ENCODE peak calls at places on chromosomes 12 and 14, in nine cellular contexts. One of them, this sample, is unnamed.

GRCh38 chr12:84842406-84843013 is 70.1 kb downstream of the SLC6A15 start:
- DNase-seq in CD8-positive, alpha-beta T cell: no peak
- DNase-seq in lower lobe of right lung: no peak
- DNase-seq in HAP-1: peak; percentile 77
- DNase-seq in cardiac muscle cell: peak; percentile 60
- DNase-seq in naive thymus-derived CD4-positive, alpha-beta T cell: peak; percentile 3
- DNase-seq in adrenal gland: no peak
- DNase-seq in neuronal stem cell: peak; percentile 20
- DNase-seq in PC-3: peak; percentile 79
- DNase-seq in this sample: peak; percentile 4

GRCh38 chr12:25249951-25250738 is 584 bp downstream of the KRAS start:
- DNase-seq in CD8-positive, alpha-beta T cell: peak; percentile 30
- DNase-seq in lower lobe of right lung: peak; percentile 79
- DNase-seq in HAP-1: peak; percentile 11
- DNase-seq in cardiac muscle cell: peak; percentile 55
- DNase-seq in naive thymus-derived CD4-positive, alpha-beta T cell: no peak
- DNase-seq in adrenal gland: peak; percentile 51
- DNase-seq in neuronal stem cell: peak; percentile 27
- DNase-seq in PC-3: no peak
- DNase-seq in this sample: peak; percentile 44

GRCh38 chr12:9798008-9798619 is 29.2 kb upstream of the KLRF1 start:
- DNase-seq in CD8-positive, alpha-beta T cell: peak; percentile 37
- DNase-seq in lower lobe of right lung: no peak
- DNase-seq in HAP-1: peak; percentile 92
- DNase-seq in cardiac muscle cell: peak; percentile 76
- DNase-seq in naive thymus-derived CD4-positive, alpha-beta T cell: peak; percentile 72
- DNase-seq in adrenal gland: no peak
- DNase-seq in neuronal stem cell: peak; percentile 29
- DNase-seq in PC-3: peak; percentile 78
- DNase-seq in this sample: peak; percentile 88

GRCh38 chr12:92898755-92899154 is 30.3 kb downstream of the EEA1 start:
- DNase-seq in CD8-positive, alpha-beta T cell: no peak
- DNase-seq in lower lobe of right lung: no peak
- DNase-seq in HAP-1: no peak
- DNase-seq in cardiac muscle cell: no peak
- DNase-seq in naive thymus-derived CD4-positive, alpha-beta T cell: no peak
- DNase-seq in adrenal gland: no peak
- DNase-seq in neuronal stem cell: no peak
- DNase-seq in PC-3: peak; percentile 60
- DNase-seq in this sample: no peak

GRCh38 chr14:89856871-89857345 is 97.6 kb downstream of the EFCAB11 start:
- DNase-seq in CD8-positive, alpha-beta T cell: no peak
- DNase-seq in lower lobe of right lung: no peak
- DNase-seq in HAP-1: no peak
- DNase-seq in cardiac muscle cell: no peak
- DNase-seq in naive thymus-derived CD4-positive, alpha-beta T cell: no peak
- DNase-seq in adrenal gland: no peak
- DNase-seq in neuronal stem cell: no peak
- DNase-seq in PC-3: peak; percentile 81
- DNase-seq in this sample: no peak

GRCh38 chr12:74171478-74171909 is 366.1 kb upstream of the ATXN7L3B start:
- DNase-seq in CD8-positive, alpha-beta T cell: no peak
- DNase-seq in lower lobe of right lung: no peak
- DNase-seq in HAP-1: no peak
- DNase-seq in cardiac muscle cell: no peak
- DNase-seq in naive thymus-derived CD4-positive, alpha-beta T cell: no peak
- DNase-seq in adrenal gland: no peak
- DNase-seq in neuronal stem cell: no peak
- DNase-seq in PC-3: no peak
- DNase-seq in this sample: no peak

GRCh38 chr12:130128764-130129735 is 33.2 kb upstream of the FZD10 start:
- DNase-seq in CD8-positive, alpha-beta T cell: no peak
- DNase-seq in lower lobe of right lung: no peak
- DNase-seq in HAP-1: no peak
- DNase-seq in cardiac muscle cell: no peak
- DNase-seq in naive thymus-derived CD4-positive, alpha-beta T cell: no peak
- DNase-seq in adrenal gland: peak; percentile 31
- DNase-seq in neuronal stem cell: no peak
- DNase-seq in PC-3: no peak
- DNase-seq in this sample: no peak

GRCh38 chr14:37594238-37594915 is 672 bp downstream of the FOXA1 start:
- DNase-seq in CD8-positive, alpha-beta T cell: no peak
- DNase-seq in lower lobe of right lung: peak; percentile 76
- DNase-seq in HAP-1: peak; percentile 86
- DNase-seq in cardiac muscle cell: peak; percentile 86
- DNase-seq in naive thymus-derived CD4-positive, alpha-beta T cell: no peak
- DNase-seq in adrenal gland: peak; percentile 67
- DNase-seq in neuronal stem cell: peak; percentile 92
- DNase-seq in PC-3: peak; percentile 92
- DNase-seq in this sample: no peak

GRCh38 chr14:91892918-91893527 is 25.7 kb upstream of the TC2N start:
- DNase-seq in CD8-positive, alpha-beta T cell: no peak
- DNase-seq in lower lobe of right lung: no peak
- DNase-seq in HAP-1: peak; percentile 30
- DNase-seq in cardiac muscle cell: peak; percentile 56
- DNase-seq in naive thymus-derived CD4-positive, alpha-beta T cell: no peak
- DNase-seq in adrenal gland: no peak
- DNase-seq in neuronal stem cell: peak; percentile 36
- DNase-seq in PC-3: peak; percentile 46
- DNase-seq in this sample: peak; percentile 40

GRCh38 chr12:112939761-112940357 is 1.6 kb downstream of the OAS3 start:
- DNase-seq in CD8-positive, alpha-beta T cell: no peak
- DNase-seq in lower lobe of right lung: no peak
- DNase-seq in HAP-1: no peak
- DNase-seq in cardiac muscle cell: no peak
- DNase-seq in naive thymus-derived CD4-positive, alpha-beta T cell: peak; percentile 24
- DNase-seq in adrenal gland: no peak
- DNase-seq in neuronal stem cell: no peak
- DNase-seq in PC-3: no peak
- DNase-seq in this sample: peak; percentile 54

GRCh38 chr12:96882862-96883261 is 24.2 kb upstream of the NEDD1 start:
- DNase-seq in CD8-positive, alpha-beta T cell: no peak
- DNase-seq in lower lobe of right lung: no peak
- DNase-seq in HAP-1: no peak
- DNase-seq in cardiac muscle cell: no peak
- DNase-seq in naive thymus-derived CD4-positive, alpha-beta T cell: no peak
- DNase-seq in adrenal gland: no peak
- DNase-seq in neuronal stem cell: no peak
- DNase-seq in PC-3: peak; percentile 76
- DNase-seq in this sample: no peak

GRCh38 chr12:109919466-109919865 is 19.4 kb downstream of the TCHP start:
- DNase-seq in CD8-positive, alpha-beta T cell: no peak
- DNase-seq in lower lobe of right lung: no peak
- DNase-seq in HAP-1: no peak
- DNase-seq in cardiac muscle cell: no peak
- DNase-seq in naive thymus-derived CD4-positive, alpha-beta T cell: no peak
- DNase-seq in adrenal gland: no peak
- DNase-seq in neuronal stem cell: no peak
- DNase-seq in PC-3: no peak
- DNase-seq in this sample: no peak

GRCh38 chr12:109912790-109913189 is 12.7 kb downstream of the TCHP start:
- DNase-seq in CD8-positive, alpha-beta T cell: no peak
- DNase-seq in lower lobe of right lung: peak; percentile 20
- DNase-seq in HAP-1: no peak
- DNase-seq in cardiac muscle cell: no peak
- DNase-seq in naive thymus-derived CD4-positive, alpha-beta T cell: no peak
- DNase-seq in adrenal gland: no peak
- DNase-seq in neuronal stem cell: no peak
- DNase-seq in PC-3: no peak
- DNase-seq in this sample: no peak

GRCh38 chr12:109914461-109914860 is 14.4 kb downstream of the TCHP start:
- DNase-seq in CD8-positive, alpha-beta T cell: no peak
- DNase-seq in lower lobe of right lung: peak; percentile 15
- DNase-seq in HAP-1: no peak
- DNase-seq in cardiac muscle cell: no peak
- DNase-seq in naive thymus-derived CD4-positive, alpha-beta T cell: no peak
- DNase-seq in adrenal gland: no peak
- DNase-seq in neuronal stem cell: no peak
- DNase-seq in PC-3: no peak
- DNase-seq in this sample: no peak

GRCh38 chr12:109916045-109916444 is 16.0 kb downstream of the TCHP start:
- DNase-seq in CD8-positive, alpha-beta T cell: no peak
- DNase-seq in lower lobe of right lung: peak; percentile 7
- DNase-seq in HAP-1: no peak
- DNase-seq in cardiac muscle cell: no peak
- DNase-seq in naive thymus-derived CD4-positive, alpha-beta T cell: no peak
- DNase-seq in adrenal gland: no peak
- DNase-seq in neuronal stem cell: no peak
- DNase-seq in PC-3: no peak
- DNase-seq in this sample: no peak

GRCh38 chr12:109915171-109916040 is 15.3 kb downstream of the TCHP start:
- DNase-seq in CD8-positive, alpha-beta T cell: no peak
- DNase-seq in lower lobe of right lung: no peak
- DNase-seq in HAP-1: no peak
- DNase-seq in cardiac muscle cell: no peak
- DNase-seq in naive thymus-derived CD4-positive, alpha-beta T cell: no peak
- DNase-seq in adrenal gland: no peak
- DNase-seq in neuronal stem cell: no peak
- DNase-seq in PC-3: no peak
- DNase-seq in this sample: no peak
- H3K36me3 ChIP-seq in CD8-positive, alpha-beta T cell: peaks cover 59% of the 10 kb centered on the region
- H3K36me3 ChIP-seq in lower lobe of right lung: peaks cover 97% of the 10 kb centered on the region
- H3K36me3 ChIP-seq in HAP-1: peaks cover 47% of the 10 kb centered on the region
- H3K36me3 ChIP-seq in cardiac muscle cell: peaks cover 44% of the 10 kb centered on the region
- H3K36me3 ChIP-seq in naive thymus-derived CD4-positive, alpha-beta T cell: peaks cover 22% of the 10 kb centered on the region
- H3K36me3 ChIP-seq in adrenal gland: peaks cover 73% of the 10 kb centered on the region
- H3K36me3 ChIP-seq in neuronal stem cell: peaks cover 44% of the 10 kb centered on the region
- H3K36me3 ChIP-seq in PC-3: peaks cover 58% of the 10 kb centered on the region
- H3K36me3 ChIP-seq in this sample: peaks cover 92% of the 10 kb centered on the region

GRCh38 chr12:111074965-111075364 is 154.6 kb upstream of the MYL2 start:
- DNase-seq in CD8-positive, alpha-beta T cell: no peak
- DNase-seq in lower lobe of right lung: no peak
- DNase-seq in HAP-1: no peak
- DNase-seq in cardiac muscle cell: no peak
- DNase-seq in naive thymus-derived CD4-positive, alpha-beta T cell: no peak
- DNase-seq in adrenal gland: no peak
- DNase-seq in neuronal stem cell: no peak
- DNase-seq in PC-3: no peak
- DNase-seq in this sample: no peak

GRCh38 chr12:111076199-111076598 is 155.8 kb upstream of the MYL2 start:
- DNase-seq in CD8-positive, alpha-beta T cell: no peak
- DNase-seq in lower lobe of right lung: no peak
- DNase-seq in HAP-1: no peak
- DNase-seq in cardiac muscle cell: no peak
- DNase-seq in naive thymus-derived CD4-positive, alpha-beta T cell: no peak
- DNase-seq in adrenal gland: no peak
- DNase-seq in neuronal stem cell: no peak
- DNase-seq in PC-3: no peak
- DNase-seq in this sample: no peak

GRCh38 chr12:111074559-111074958 is 154.2 kb upstream of the MYL2 start:
- DNase-seq in CD8-positive, alpha-beta T cell: no peak
- DNase-seq in lower lobe of right lung: no peak
- DNase-seq in HAP-1: no peak
- DNase-seq in cardiac muscle cell: no peak
- DNase-seq in naive thymus-derived CD4-positive, alpha-beta T cell: peak; percentile 31
- DNase-seq in adrenal gland: no peak
- DNase-seq in neuronal stem cell: no peak
- DNase-seq in PC-3: no peak
- DNase-seq in this sample: peak; percentile 86

GRCh38 chr12:111069886-111070285 is 149.5 kb upstream of the MYL2 start:
- DNase-seq in CD8-positive, alpha-beta T cell: no peak
- DNase-seq in lower lobe of right lung: no peak
- DNase-seq in HAP-1: no peak
- DNase-seq in cardiac muscle cell: no peak
- DNase-seq in naive thymus-derived CD4-positive, alpha-beta T cell: no peak
- DNase-seq in adrenal gland: no peak
- DNase-seq in neuronal stem cell: no peak
- DNase-seq in PC-3: no peak
- DNase-seq in this sample: no peak

DNA sequence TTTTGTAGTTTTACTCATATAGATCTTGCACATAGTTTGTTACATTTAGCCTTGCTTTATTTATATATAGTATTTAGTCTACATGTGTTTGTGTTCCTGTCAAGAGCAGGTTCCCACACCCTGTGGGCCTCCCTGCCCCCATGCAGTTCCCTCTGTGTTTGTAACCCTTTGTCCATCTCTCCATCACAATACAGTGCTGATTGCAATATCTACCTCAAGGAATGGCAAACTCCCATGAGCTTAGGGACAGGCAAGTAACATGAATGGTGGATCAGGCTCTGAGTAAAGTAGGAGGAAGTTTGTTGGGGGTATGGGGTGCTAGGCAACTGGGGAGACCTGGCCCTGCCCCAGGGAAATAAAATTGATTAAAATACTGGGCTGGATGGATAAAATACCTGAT is 151.9 kb upstream of the MYL2 start:
- DNase-seq in CD8-positive, alpha-beta T cell: no peak
- DNase-seq in lower lobe of right lung: no peak
- DNase-seq in HAP-1: no peak
- DNase-seq in cardiac muscle cell: no peak
- DNase-seq in naive thymus-derived CD4-positive, alpha-beta T cell: no peak
- DNase-seq in adrenal gland: no peak
- DNase-seq in neuronal stem cell: no peak
- DNase-seq in PC-3: no peak
- DNase-seq in this sample: no peak
- H3K27me3 ChIP-seq in CD8-positive, alpha-beta T cell: no peaks in the 10 kb centered on the region
- H3K27me3 ChIP-seq in lower lobe of right lung: peaks cover 25% of the 10 kb centered on the region
- H3K27me3 ChIP-seq in HAP-1: no peaks in the 10 kb centered on the region
- H3K27me3 ChIP-seq in cardiac muscle cell: no peaks in the 10 kb centered on the region
- H3K27me3 ChIP-seq in naive thymus-derived CD4-positive, alpha-beta T cell: no peaks in the 10 kb centered on the region
- H3K27me3 ChIP-seq in adrenal gland: no peaks in the 10 kb centered on the region
- H3K27me3 ChIP-seq in neuronal stem cell: no peaks in the 10 kb centered on the region
- H3K27me3 ChIP-seq in PC-3: peaks cover 15% of the 10 kb centered on the region
- H3K27me3 ChIP-seq in this sample: peaks cover 2% of the 10 kb centered on the region

DNA sequence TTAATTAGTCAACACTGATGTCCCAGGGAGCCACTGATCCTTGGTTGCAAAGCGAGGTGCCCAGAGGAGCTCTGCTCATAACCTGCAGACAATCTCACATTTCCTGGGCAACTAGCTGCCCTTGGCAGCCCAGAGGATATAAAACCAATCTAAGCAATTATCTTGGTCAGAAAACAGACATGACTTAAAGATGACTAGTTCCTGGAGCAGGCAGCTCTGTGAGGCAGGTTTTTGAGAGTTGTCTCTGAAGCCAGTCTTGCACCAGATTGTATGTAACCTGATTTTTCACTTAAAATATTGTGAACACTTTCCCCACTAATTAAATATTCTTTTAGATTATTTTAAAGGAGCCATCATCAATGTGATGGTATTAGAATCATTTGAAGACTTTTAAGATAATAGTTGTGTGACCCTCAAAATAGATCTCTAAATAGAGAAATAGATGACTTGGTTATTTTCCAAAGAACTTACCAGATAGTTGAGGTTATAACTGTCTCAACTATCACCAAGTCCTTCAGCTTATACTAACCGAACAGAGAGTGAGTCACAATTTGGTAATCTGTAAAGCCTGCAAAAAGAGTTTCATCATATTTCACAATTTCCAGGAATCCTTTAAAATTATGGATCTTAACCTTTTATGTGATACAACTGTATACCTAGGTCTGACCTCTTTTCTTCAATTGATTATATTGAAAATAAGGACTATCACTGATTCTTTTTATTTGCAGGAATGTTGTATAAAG is 75.9 kb downstream of the LIN7A start:
- DNase-seq in CD8-positive, alpha-beta T cell: no peak
- DNase-seq in lower lobe of right lung: no peak
- DNase-seq in HAP-1: no peak
- DNase-seq in cardiac muscle cell: no peak
- DNase-seq in naive thymus-derived CD4-positive, alpha-beta T cell: no peak
- DNase-seq in adrenal gland: no peak
- DNase-seq in neuronal stem cell: no peak
- DNase-seq in PC-3: no peak
- DNase-seq in this sample: no peak
- H3K36me3 ChIP-seq in CD8-positive, alpha-beta T cell: no peaks in the 10 kb centered on the region
- H3K36me3 ChIP-seq in lower lobe of right lung: no peaks in the 10 kb centered on the region
- H3K36me3 ChIP-seq in HAP-1: peaks cover 3% of the 10 kb centered on the region
- H3K36me3 ChIP-seq in cardiac muscle cell: no peaks in the 10 kb centered on the region
- H3K36me3 ChIP-seq in naive thymus-derived CD4-positive, alpha-beta T cell: no peaks in the 10 kb centered on the region
- H3K36me3 ChIP-seq in adrenal gland: no peaks in the 10 kb centered on the region
- H3K36me3 ChIP-seq in neuronal stem cell: no peaks in the 10 kb centered on the region
- H3K36me3 ChIP-seq in PC-3: no peaks in the 10 kb centered on the region
- H3K36me3 ChIP-seq in this sample: no peaks in the 10 kb centered on the region

GRCh38 chr14:105099778-105100177 is 34.5 kb upstream of the GPR132 start:
- DNase-seq in CD8-positive, alpha-beta T cell: no peak
- DNase-seq in lower lobe of right lung: no peak
- DNase-seq in HAP-1: no peak
- DNase-seq in cardiac muscle cell: no peak
- DNase-seq in naive thymus-derived CD4-positive, alpha-beta T cell: no peak
- DNase-seq in adrenal gland: no peak
- DNase-seq in neuronal stem cell: no peak
- DNase-seq in PC-3: no peak
- DNase-seq in this sample: no peak
- H3K27me3 ChIP-seq in CD8-positive, alpha-beta T cell: peaks cover 6% of the 10 kb centered on the region
- H3K27me3 ChIP-seq in lower lobe of right lung: peaks cover 5% of the 10 kb centered on the region
- H3K27me3 ChIP-seq in HAP-1: peaks cover 11% of the 10 kb centered on the region
- H3K27me3 ChIP-seq in cardiac muscle cell: no peaks in the 10 kb centered on the region
- H3K27me3 ChIP-seq in naive thymus-derived CD4-positive, alpha-beta T cell: no peaks in the 10 kb centered on the region
- H3K27me3 ChIP-seq in adrenal gland: peaks cover 23% of the 10 kb centered on the region
- H3K27me3 ChIP-seq in neuronal stem cell: no peaks in the 10 kb centered on the region
- H3K27me3 ChIP-seq in PC-3: peaks cover under 1% of the 10 kb centered on the region
- H3K27me3 ChIP-seq in this sample: peaks cover 10% of the 10 kb centered on the region

This sample was measured in CD4-positive, CD25-positive, alpha-beta regulatory T cell.